ENCODE peak calls at places on chromosomes 3 and 15, in six cellular contexts. I, K, D, T, Z and O are unnamed samples.

GRCh38 chr3:140007946-140008692 is 73.1 kb downstream of the CLSTN2 start:
- DNase-seq in I (no peak), K (no peak), D (no peak), T (no peak), Z (no peak), O (no peak)

GRCh38 chr3:63753567-63753966 is 65.5 kb upstream of the C3orf49 start:
- DNase-seq in I (no peak), K (peak; percentile 20), D (peak; percentile 29), T (peak; percentile 13), Z (no peak), O (no peak)

GRCh38 chr3:186121968-186122367 is 13.1 kb upstream of the ETV5 start:
- DNase-seq in I (no peak), K (no peak), D (no peak), T (no peak), Z (no peak), O (no peak)

GRCh38 chr15:39321977-39322376 is 258.9 kb upstream of the THBS1 start:
- DNase-seq in I (no peak), K (no peak), D (no peak), T (peak; percentile 28), Z (no peak), O (no peak)

GRCh38 chr3:109930592-109930991 is 593.2 kb upstream of the DPPA4 start:
- DNase-seq in I (no peak), K (peak; percentile 8), D (no peak), T (no peak), Z (no peak), O (no peak)

GRCh38 chr3:186782542-186783069 is 771 bp upstream of the EIF4A2 start:
- DNase-seq in I (no peak), K (no peak), D (peak; percentile 58), T (no peak), Z (no peak), O (no peak)

GRCh38 chr3:94716326-94717018 is 653.6 kb downstream of the NSUN3 start:
- DNase-seq in I (no peak), K (no peak), D (no peak), T (no peak), Z (no peak), O (no peak)

GRCh38 chr15:74011610-74012009 is 17.1 kb downstream of the PML start:
- DNase-seq in I (no peak), K (no peak), D (peak; percentile 37), T (no peak), Z (peak; percentile 81), O (no peak)

GRCh38 chr15:41607033-41607432 is 48.0 kb downstream of the TYRO3 start:
- DNase-seq in I (no peak), K (peak; percentile 62), D (no peak), T (peak; percentile 53), Z (no peak), O (no peak)

GRCh38 chr15:99436472-99437314 is 129.1 kb upstream of the MEF2A start:
- DNase-seq in I (no peak), K (no peak), D (no peak), T (no peak), Z (peak; percentile 43), O (peak; percentile 69)

GRCh38 chr3:101351834-101352233 is 31.5 kb upstream of the IMPG2 start:
- DNase-seq in I (no peak), K (no peak), D (no peak), T (peak; percentile 5), Z (no peak), O (no peak)

GRCh38 chr3:129211345-129211744 is 27.6 kb upstream of the CNBP start:
- DNase-seq in I (no peak), K (no peak), D (no peak), T (no peak), Z (no peak), O (no peak)

GRCh38 chr3:38004415-38005075 is 14.0 kb downstream of the VILL start:
- DNase-seq in I (peak; percentile 30), K (no peak), D (peak; percentile 74), T (peak; percentile 57), Z (peak; percentile 87), O (peak; percentile 79)

GRCh38 chr3:14522129-14522691 is 17.9 kb downstream of the GRIP2 start:
- DNase-seq in I (no peak), K (no peak), D (no peak), T (no peak), Z (peak; percentile 87), O (peak; percentile 35)

GRCh38 chr15:63350178-63350621 is 31.4 kb downstream of the CA12 start:
- DNase-seq in I (no peak), K (no peak), D (no peak), T (no peak), Z (peak; percentile 87), O (no peak)

GRCh38 chr3:160720123-160720746 is 35.8 kb upstream of the PPM1L start:
- DNase-seq in I (no peak), K (no peak), D (peak; percentile 5), T (no peak), Z (no peak), O (no peak)

GRCh38 chr3:157618075-157618760 is 115.0 kb upstream of the VEPH1 start:
- DNase-seq in I (no peak), K (peak; percentile 36), D (peak; percentile 89), T (peak; percentile 37), Z (no peak), O (no peak)

GRCh38 chr3:113194747-113195400 is 16.5 kb upstream of the BOC start:
- DNase-seq in I (no peak), K (no peak), D (no peak), T (no peak), Z (no peak), O (no peak)

GRCh38 chr3:71463622-71464021 is 119.9 kb downstream of the FOXP1 start:
- DNase-seq in I (no peak), K (no peak), D (no peak), T (no peak), Z (no peak), O (no peak)

GRCh38 chr15:89575656-89576416 is 567 bp downstream of the TICRR start:
- DNase-seq in I (no peak), K (peak; percentile 12), D (no peak), T (no peak), Z (no peak), O (no peak)

GRCh38 chr3:39108309-39108708 is 829 bp downstream of the TTC21A start:
- DNase-seq in I (no peak), K (no peak), D (no peak), T (no peak), Z (no peak), O (no peak)

GRCh38 chr3:54773251-54773650 is 154.6 kb downstream of the LRTM1 start:
- DNase-seq in I (no peak), K (no peak), D (no peak), T (no peak), Z (no peak), O (no peak)

GRCh38 chr15:93028632-93029612 is 60.1 kb downstream of the RGMA start:
- DNase-seq in I (no peak), K (no peak), D (no peak), T (peak; percentile 28), Z (peak; percentile 95), O (peak; percentile 89)

GRCh38 chr15:66294157-66294931 is 976 bp downstream of the DIS3L start:
- DNase-seq in I (peak; percentile 2), K (peak; percentile 97), D (peak; percentile 44), T (peak; percentile 39), Z (no peak), O (no peak)

GRCh38 chr3:189277711-189278110 is 105.9 kb downstream of the TPRG1 start:
- DNase-seq in I (no peak), K (no peak), D (peak; percentile 16), T (no peak), Z (no peak), O (no peak)

GRCh38 chr3:22835041-22835440 is 368.1 kb upstream of the UBE2E2 start:
- DNase-seq in I (no peak), K (no peak), D (peak; percentile 3), T (peak; percentile 4), Z (no peak), O (no peak)

GRCh38 chr15:98063311-98063710 is 102.8 kb downstream of the ARRDC4 start:
- DNase-seq in I (no peak), K (no peak), D (no peak), T (no peak), Z (no peak), O (no peak)

GRCh38 chr3:52248816-52249547 is 3.4 kb downstream of the PPM1M start:
- DNase-seq in I (no peak), K (no peak), D (no peak), T (no peak), Z (peak; percentile 81), O (peak; percentile 80)

GRCh38 chr3:123760817-123761216 is 123.3 kb downstream of the MYLK start:
- DNase-seq in I (no peak), K (no peak), D (no peak), T (no peak), Z (no peak), O (no peak)

GRCh38 chr3:113499081-113499480 is 15.9 kb downstream of the SPICE1 start:
- DNase-seq in I (no peak), K (no peak), D (no peak), T (no peak), Z (no peak), O (no peak)

GRCh38 chr15:39454189-39454986 is 126.5 kb upstream of the THBS1 start:
- DNase-seq in I (no peak), K (no peak), D (no peak), T (no peak), Z (no peak), O (no peak)

GRCh38 chr3:39801216-39801615 is 8.2 kb upstream of the MYRIP start:
- DNase-seq in I (no peak), K (no peak), D (peak; percentile 51), T (no peak), Z (no peak), O (no peak)

GRCh38 chr3:196268270-196269163 is 19.0 kb downstream of the PCYT1A start:
- DNase-seq in I (no peak), K (no peak), D (peak; percentile 34), T (peak; percentile 86), Z (no peak), O (no peak)

GRCh38 chr3:126782554-126782953 is 78.5 kb downstream of the CHCHD6 start:
- DNase-seq in I (no peak), K (peak; percentile 95), D (no peak), T (peak; percentile 63), Z (no peak), O (no peak)

GRCh38 chr15:25989327-25989726 is 126.2 kb upstream of the ATP10A start:
- DNase-seq in I (no peak), K (no peak), D (no peak), T (no peak), Z (peak; percentile 59), O (no peak)

GRCh38 chr3:100316656-100317069 is 17.9 kb upstream of the NIT2 start:
- DNase-seq in I (no peak), K (peak; percentile 20), D (peak; percentile 88), T (peak; percentile 64), Z (peak; percentile 67), O (no peak)